ENCODE peak calls at places on chromosomes 4 and X, in nine cellular contexts. A is right lobe of liver; D is memory B cell; I is activated T-cell treated with anti-CD3 and anti-CD28 coated beads, Interleukin-2, amount 50 U/mL, for 48 hours; V is naive B cell; J is activated CD8-positive, alpha-beta memory T cell treated with anti-CD3 and anti-CD28 coated beads for 1 hour; L is H1; X is mammary epithelial cell; B is HS-27A. U is an unnamed sample.

GRCh38 chrX:84735025-84735424 is 232.8 kb upstream of the HDX start:
- DNase-seq in A (no peak), D (no peak), I (no peak), V (no peak), J (no peak), L (no peak), X (peak), B (no peak), U (no peak)

GRCh38 chr4:185534850-185535761 is at the start of gene PDLIM3:
- DNase-seq in A (peak), D (peak), I (peak), V (no peak), J (no peak), L (peak), X (peak), B (no peak), U (no peak)

GRCh38 chr4:26647523-26648224 is 63.8 kb downstream of the TBC1D19 start:
- DNase-seq in A (no peak), D (no peak), I (no peak), V (no peak), J (no peak), L (no peak), X (no peak), B (no peak), U (no peak)

GRCh38 chr4:51853027-51853682 is 10.2 kb downstream of the DCUN1D4 start:
- DNase-seq in A (peak), D (no peak), I (no peak), V (no peak), J (no peak), L (no peak), X (no peak), B (no peak), U (no peak)

GRCh38 chrX:108437789-108438623 is at the start of gene COL4A6:
- DNase-seq in A (peak), D (no peak), I (no peak), V (no peak), J (no peak), L (peak), X (peak), B (no peak), U (no peak)

GRCh38 chr4:152448038-152448437 is 87.9 kb downstream of the FBXW7 start:
- DNase-seq in A (no peak), D (no peak), I (no peak), V (no peak), J (no peak), L (no peak), X (no peak), B (no peak), U (no peak)

GRCh38 chrX:123036401-123036800 is 147.7 kb upstream of the GRIA3 start:
- DNase-seq in A (no peak), D (no peak), I (no peak), V (no peak), J (no peak), L (no peak), X (peak), B (no peak), U (no peak)

GRCh38 chr4:76055005-76055404 is 19.1 kb upstream of the CXCL11 start:
- DNase-seq in A (no peak), D (no peak), I (peak), V (peak), J (no peak), L (no peak), X (no peak), B (no peak), U (no peak)

GRCh38 chrX:36867143-36867542 is 141.0 kb upstream of the FAM47C start:
- DNase-seq in A (no peak), D (no peak), I (no peak), V (no peak), J (no peak), L (no peak), X (peak), B (no peak), U (no peak)

GRCh38 chrX:2461711-2462016 is 39.1 kb downstream of the DHRSX start:
- DNase-seq in A (no peak), D (no peak), I (no peak), V (no peak), J (no peak), L (no peak), X (no peak), B (no peak), U (no peak)

GRCh38 chr4:178240891-178241290 is 798.7 kb upstream of the AGA start:
- DNase-seq in A (no peak), D (no peak), I (no peak), V (no peak), J (no peak), L (no peak), X (no peak), B (no peak), U (no peak)

U was measured in CD4-positive, CD25-positive, alpha-beta regulatory T cell.